ENCODE peak calls at places on chromosomes 7 and 10, in four cellular contexts. J is suprapubic skin, L is tibial artery, D is left ventricle myocardium inferior. S is an unnamed sample.
A peak's percentile ranks its signal among the peaks of the same experiment; 100 is the strongest.

GRCh38 chr7:7793249-7793648 is 74.8 kb upstream of the RPA3 start:
- DNase-seq in J (no peak), L (no peak), D (no peak), S (no peak)

GRCh38 chr7:101163281-101164070 is 1.9 kb downstream of the VGF start:
- DNase-seq in J (no peak), L (no peak), D (no peak), S (no peak)

GRCh38 chr7:27148031-27148775 is 629 bp upstream of the HOXA6 start:
- DNase-seq in J (peak; percentile 82), L (peak; percentile 80), D (no peak), S (no peak)

GRCh38 chr7:192701-193536 is 548 bp downstream of the FAM20C start:
- DNase-seq in J (no peak), L (no peak), D (no peak), S (no peak)

GRCh38 chr10:79060641-79061255 is 8.0 kb upstream of the ZMIZ1 start:
- DNase-seq in J (peak; percentile 57), L (peak; percentile 45), D (peak; percentile 2), S (no peak)

GRCh38 chr7:133309333-133309732 is 56.5 kb downstream of the EXOC4 start:
- DNase-seq in J (no peak), L (no peak), D (no peak), S (no peak)

GRCh38 chr10:53122265-53122664 is 349.7 kb upstream of the MBL2 start:
- DNase-seq in J (no peak), L (no peak), D (no peak), S (no peak)

GRCh38 chr10:70927221-70927943 is 39.0 kb upstream of the PCBD1 start:
- DNase-seq in J (no peak), L (no peak), D (no peak), S (no peak)

GRCh38 chr7:768881-769504 is 41.9 kb upstream of the PRKAR1B start:
- DNase-seq in J (no peak), L (no peak), D (peak; percentile 66), S (no peak)

GRCh38 chr10:132384618-132385510 is 12.1 kb upstream of the PWWP2B start:
- DNase-seq in J (peak; percentile 71), L (peak; percentile 50), D (no peak), S (no peak)

GRCh38 chr7:21869785-21870402 is 75.8 kb downstream of the CDCA7L start:
- DNase-seq in J (no peak), L (no peak), D (no peak), S (no peak)

GRCh38 chr7:101231644-101232043 is 6.0 kb downstream of the CLDN15 start:
- DNase-seq in J (no peak), L (no peak), D (no peak), S (no peak)

GRCh38 chr7:29140873-29141468 is 5.4 kb downstream of the CPVL start:
- DNase-seq in J (no peak), L (no peak), D (no peak), S (no peak)

GRCh38 chr10:77163670-77164348 is 473.8 kb downstream of the KCNMA1 start:
- DNase-seq in J (no peak), L (peak; percentile 75), D (no peak), S (peak; percentile 71)

GRCh38 chr7:127713758-127714157 is 61.8 kb downstream of the SND1 start:
- DNase-seq in J (no peak), L (no peak), D (no peak), S (no peak)

GRCh38 chr7:137757146-137757925 is 89.4 kb downstream of the DGKI start:
- DNase-seq in J (no peak), L (no peak), D (no peak), S (no peak)

GRCh38 chr7:66429498-66430163 is 199.1 kb upstream of the KCTD7 start:
- DNase-seq in J (no peak), L (no peak), D (no peak), S (no peak)

GRCh38 chr7:64687249-64687648 is 21.3 kb downstream of the ZNF107 start:
- DNase-seq in J (no peak), L (no peak), D (no peak), S (no peak)

GRCh38 chr10:34905200-34905927 is 90.3 kb upstream of the PARD3 start:
- DNase-seq in J (no peak), L (no peak), D (no peak), S (no peak)

GRCh38 chr10:49080071-49080470 is 35.3 kb downstream of the VSTM4 start:
- DNase-seq in J (no peak), L (no peak), D (peak; percentile 52), S (no peak)

GRCh38 chr10:123062726-123063125 is 53.9 kb downstream of the ACADSB start:
- DNase-seq in J (no peak), L (no peak), D (no peak), S (no peak)

GRCh38 chr7:8254667-8255066 is 7.3 kb downstream of the ICA1 start:
- DNase-seq in J (no peak), L (no peak), D (no peak), S (no peak)

GRCh38 chr10:71296086-71296485 is 23.0 kb upstream of the SLC29A3 start:
- DNase-seq in J (no peak), L (no peak), D (no peak), S (no peak)

GRCh38 chr7:15446722-15447121 is 115.1 kb downstream of the AGMO start:
- DNase-seq in J (no peak), L (no peak), D (no peak), S (no peak)

GRCh38 chr7:69953319-69954067 is 355.2 kb downstream of the AUTS2 start:
- DNase-seq in J (no peak), L (no peak), D (no peak), S (no peak)

GRCh38 chr10:89869757-89870156 is 168.4 kb downstream of the KIF20B start:
- DNase-seq in J (no peak), L (no peak), D (no peak), S (no peak)

GRCh38 chr7:148883233-148884048 is 650 bp downstream of the EZH2 start:
- DNase-seq in J (peak; percentile 83), L (peak; percentile 70), D (peak; percentile 34), S (no peak)

GRCh38 chr10:76177945-76178344 is 746.5 kb downstream of the LRMDA start:
- DNase-seq in J (no peak), L (no peak), D (no peak), S (no peak)

GRCh38 chr7:45000096-45001032 is at the start of gene CCM2:
- DNase-seq in J (no peak), L (peak; percentile 74), D (peak; percentile 69), S (peak; percentile 39)

GRCh38 chr7:45001138-45001694 is 1.2 kb downstream of the CCM2 start:
- DNase-seq in J (no peak), L (peak; percentile 44), D (no peak), S (no peak)

GRCh38 chr7:45001826-45002225 is 1.8 kb downstream of the CCM2 start:
- DNase-seq in J (no peak), L (no peak), D (no peak), S (no peak)

GRCh38 chr7:44998153-44998871 is 1.7 kb upstream of the CCM2 start:
- DNase-seq in J (no peak), L (no peak), D (no peak), S (no peak)

GRCh38 chr7:44999245-45000095 is 531 bp upstream of the CCM2 start:
- DNase-seq in J (peak; percentile 99), L (peak; percentile 100), D (peak; percentile 99), S (peak; percentile 100)
- H3K4me1 ChIP-seq in J (peaks cover 34% of the 10 kb centered on the region), L (peaks cover 17% of the 10 kb centered on the region), D (peaks cover 31% of the 10 kb centered on the region), S (peaks cover 14% of the 10 kb centered on the region)

DNA sequence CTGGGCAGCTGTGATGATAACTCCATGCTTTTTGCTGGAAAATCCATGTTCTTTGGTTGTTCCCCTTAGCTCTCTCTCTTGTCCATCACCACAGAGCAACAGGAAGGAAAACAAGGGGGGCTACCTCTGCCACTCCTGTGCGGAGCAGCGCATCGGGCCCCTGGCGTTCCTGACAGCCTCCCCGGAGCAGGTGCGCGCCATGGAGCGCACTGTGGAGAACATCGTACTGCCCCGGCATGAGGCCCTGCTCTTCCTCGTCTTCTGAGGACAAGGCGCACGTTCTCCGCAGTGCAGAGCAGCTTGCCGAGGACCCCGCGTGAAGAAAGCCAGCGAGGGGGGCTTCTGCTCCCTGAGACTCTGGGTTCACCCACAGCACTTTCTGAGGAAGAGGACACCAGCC is 40.3 kb downstream of the IL15RA start:
- DNase-seq in J (no peak), L (no peak), D (no peak), S (no peak)
- H3K36me3 ChIP-seq in J (peaks cover 53% of the 10 kb centered on the region), L (peaks cover 66% of the 10 kb centered on the region), D (peaks cover 61% of the 10 kb centered on the region), S (peaks cover 53% of the 10 kb centered on the region)

GRCh38 chr10:15859865-15860691 is at the start of gene MINDY3:
- DNase-seq in J (peak; percentile 85), L (peak; percentile 86), D (peak; percentile 76), S (peak; percentile 79)
- H3K27ac ChIP-seq in J (peak within 1 kb of the TSS; percentile 77), L (peak within 1 kb of the TSS; percentile 82), D (peak within 1 kb of the TSS; percentile 84), S (no peak within 1 kb of the TSS)

DNA sequence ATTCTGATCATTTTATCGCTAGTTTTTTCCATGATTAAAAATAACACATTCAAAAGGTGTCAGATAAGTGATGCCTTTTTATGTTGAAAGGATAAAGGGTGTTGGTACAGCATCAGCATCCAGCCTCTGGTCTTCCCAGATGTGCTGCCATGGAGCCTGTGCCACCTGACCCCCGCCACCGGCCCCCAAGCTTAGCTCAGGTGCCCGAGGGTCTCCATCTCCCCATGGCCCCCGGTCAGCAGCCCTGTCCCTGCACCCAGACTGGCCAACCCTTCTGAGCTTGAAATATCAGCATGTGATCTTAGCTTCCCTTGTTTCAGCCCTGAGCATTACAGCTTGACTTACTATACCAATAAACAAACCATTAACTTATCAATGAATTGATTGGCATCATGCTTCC is 24.6 kb downstream of the PFKP start:
- DNase-seq in J (no peak), L (no peak), D (no peak), S (no peak)
- H3K4me1 ChIP-seq in J (peaks cover 40% of the 10 kb centered on the region), L (peaks cover 35% of the 10 kb centered on the region), D (peaks cover 58% of the 10 kb centered on the region), S (peaks cover 72% of the 10 kb centered on the region)

GRCh38 chr10:82591421-82591820 is 716.4 kb downstream of the NRG3 start:
- DNase-seq in J (no peak), L (no peak), D (no peak), S (no peak)
- H3K36me3 ChIP-seq in J (no peaks in the 10 kb centered on the region), L (no peaks in the 10 kb centered on the region), D (no peaks in the 10 kb centered on the region), S (no peaks in the 10 kb centered on the region)

S was measured in SJSA1.